ENCODE peak calls at places on chromosomes 11 and 22, in ten cellular contexts. One of them, this sample, is unnamed. For H3K4me1 and H3K9me3, the result is how much of the 10 kb centered on the place peaks cover.

GRCh38 chr11:35248558-35249323 is 109.8 kb downstream of the CD44 start:
- DNase-seq in heart right ventricle: no peak
- DNase-seq in right atrium auricular region: no peak
- DNase-seq in kidney: no peak
- DNase-seq in HAP-1: no peak
- DNase-seq in A549: no peak
- DNase-seq in testis: no peak
- DNase-seq in OCI-LY7: no peak
- DNase-seq in PC-3: no peak
- DNase-seq in transverse colon: no peak
- DNase-seq in this sample: no peak

GRCh38 chr22:17164392-17165024 is 5.4 kb upstream of the HDHD5 start:
- DNase-seq in heart right ventricle: no peak
- DNase-seq in right atrium auricular region: no peak
- DNase-seq in kidney: no peak
- DNase-seq in HAP-1: no peak
- DNase-seq in A549: peak
- DNase-seq in testis: no peak
- DNase-seq in OCI-LY7: no peak
- DNase-seq in PC-3: no peak
- DNase-seq in transverse colon: no peak
- DNase-seq in this sample: no peak

GRCh38 chr11:129023968-129024676 is 81.5 kb upstream of the TP53AIP1 start:
- DNase-seq in heart right ventricle: no peak
- DNase-seq in right atrium auricular region: no peak
- DNase-seq in kidney: peak
- DNase-seq in HAP-1: no peak
- DNase-seq in A549: no peak
- DNase-seq in testis: peak
- DNase-seq in OCI-LY7: no peak
- DNase-seq in PC-3: peak
- DNase-seq in transverse colon: peak
- DNase-seq in this sample: no peak

GRCh38 chr22:19336133-19337075 is 44.9 kb upstream of the CLTCL1 start:
- DNase-seq in heart right ventricle: no peak
- DNase-seq in right atrium auricular region: no peak
- DNase-seq in kidney: no peak
- DNase-seq in HAP-1: no peak
- DNase-seq in A549: no peak
- DNase-seq in testis: no peak
- DNase-seq in OCI-LY7: no peak
- DNase-seq in PC-3: no peak
- DNase-seq in transverse colon: peak
- DNase-seq in this sample: no peak

GRCh38 chr11:131064373-131064991 is 148.2 kb upstream of the SNX19 start:
- DNase-seq in heart right ventricle: peak
- DNase-seq in right atrium auricular region: no peak
- DNase-seq in kidney: peak
- DNase-seq in HAP-1: peak
- DNase-seq in A549: peak
- DNase-seq in testis: peak
- DNase-seq in OCI-LY7: peak
- DNase-seq in PC-3: peak
- DNase-seq in transverse colon: peak
- DNase-seq in this sample: no peak

GRCh38 chr22:24144471-24145115 is 36.7 kb upstream of the SUSD2 start:
- DNase-seq in heart right ventricle: no peak
- DNase-seq in right atrium auricular region: no peak
- DNase-seq in kidney: no peak
- DNase-seq in HAP-1: no peak
- DNase-seq in A549: no peak
- DNase-seq in testis: no peak
- DNase-seq in OCI-LY7: no peak
- DNase-seq in PC-3: no peak
- DNase-seq in transverse colon: no peak
- DNase-seq in this sample: no peak

GRCh38 chr11:67056640-67057409 is at the start of gene RHOD:
- DNase-seq in heart right ventricle: peak
- DNase-seq in right atrium auricular region: no peak
- DNase-seq in kidney: peak
- DNase-seq in HAP-1: no peak
- DNase-seq in A549: no peak
- DNase-seq in testis: peak
- DNase-seq in OCI-LY7: no peak
- DNase-seq in PC-3: peak
- DNase-seq in transverse colon: peak
- DNase-seq in this sample: no peak

GRCh38 chr11:75051043-75051442 is 45.6 kb downstream of the OR2AT4 start:
- DNase-seq in heart right ventricle: no peak
- DNase-seq in right atrium auricular region: no peak
- DNase-seq in kidney: no peak
- DNase-seq in HAP-1: no peak
- DNase-seq in A549: no peak
- DNase-seq in testis: no peak
- DNase-seq in OCI-LY7: peak
- DNase-seq in PC-3: no peak
- DNase-seq in transverse colon: no peak
- DNase-seq in this sample: no peak

GRCh38 chr11:45804806-45805304 is at the start of gene SLC35C1:
- DNase-seq in heart right ventricle: peak
- DNase-seq in right atrium auricular region: peak
- DNase-seq in kidney: peak
- DNase-seq in HAP-1: peak
- DNase-seq in A549: peak
- DNase-seq in testis: peak
- DNase-seq in OCI-LY7: peak
- DNase-seq in PC-3: peak
- DNase-seq in transverse colon: peak
- DNase-seq in this sample: peak

GRCh38 chr11:77104727-77105126 is 2.1 kb downstream of the OMP start:
- DNase-seq in heart right ventricle: no peak
- DNase-seq in right atrium auricular region: no peak
- DNase-seq in kidney: no peak
- DNase-seq in HAP-1: no peak
- DNase-seq in A549: no peak
- DNase-seq in testis: no peak
- DNase-seq in OCI-LY7: no peak
- DNase-seq in PC-3: no peak
- DNase-seq in transverse colon: no peak
- DNase-seq in this sample: no peak

GRCh38 chr11:121429556-121429955 is 22.6 kb upstream of the SORL1 start:
- DNase-seq in heart right ventricle: no peak
- DNase-seq in right atrium auricular region: no peak
- DNase-seq in kidney: no peak
- DNase-seq in HAP-1: no peak
- DNase-seq in A549: no peak
- DNase-seq in testis: no peak
- DNase-seq in OCI-LY7: peak
- DNase-seq in PC-3: no peak
- DNase-seq in transverse colon: no peak
- DNase-seq in this sample: no peak

GRCh38 chr11:12135185-12135584 is 24.8 kb downstream of the MICAL2 start:
- DNase-seq in heart right ventricle: no peak
- DNase-seq in right atrium auricular region: no peak
- DNase-seq in kidney: no peak
- DNase-seq in HAP-1: no peak
- DNase-seq in A549: no peak
- DNase-seq in testis: no peak
- DNase-seq in OCI-LY7: no peak
- DNase-seq in PC-3: no peak
- DNase-seq in transverse colon: peak
- DNase-seq in this sample: no peak

GRCh38 chr11:12134239-12134590 is 23.8 kb downstream of the MICAL2 start:
- DNase-seq in heart right ventricle: no peak
- DNase-seq in right atrium auricular region: no peak
- DNase-seq in kidney: no peak
- DNase-seq in HAP-1: no peak
- DNase-seq in A549: no peak
- DNase-seq in testis: no peak
- DNase-seq in OCI-LY7: no peak
- DNase-seq in PC-3: no peak
- DNase-seq in transverse colon: peak
- DNase-seq in this sample: no peak

GRCh38 chr11:12139144-12139881 is 28.9 kb downstream of the MICAL2 start:
- DNase-seq in heart right ventricle: no peak
- DNase-seq in right atrium auricular region: no peak
- DNase-seq in kidney: no peak
- DNase-seq in HAP-1: no peak
- DNase-seq in A549: no peak
- DNase-seq in testis: no peak
- DNase-seq in OCI-LY7: no peak
- DNase-seq in PC-3: no peak
- DNase-seq in transverse colon: no peak
- DNase-seq in this sample: no peak

GRCh38 chr11:12137938-12138731 is 27.7 kb downstream of the MICAL2 start:
- DNase-seq in heart right ventricle: no peak
- DNase-seq in right atrium auricular region: no peak
- DNase-seq in kidney: no peak
- DNase-seq in HAP-1: peak
- DNase-seq in A549: no peak
- DNase-seq in testis: no peak
- DNase-seq in OCI-LY7: no peak
- DNase-seq in PC-3: no peak
- DNase-seq in transverse colon: peak
- DNase-seq in this sample: no peak

DNA sequence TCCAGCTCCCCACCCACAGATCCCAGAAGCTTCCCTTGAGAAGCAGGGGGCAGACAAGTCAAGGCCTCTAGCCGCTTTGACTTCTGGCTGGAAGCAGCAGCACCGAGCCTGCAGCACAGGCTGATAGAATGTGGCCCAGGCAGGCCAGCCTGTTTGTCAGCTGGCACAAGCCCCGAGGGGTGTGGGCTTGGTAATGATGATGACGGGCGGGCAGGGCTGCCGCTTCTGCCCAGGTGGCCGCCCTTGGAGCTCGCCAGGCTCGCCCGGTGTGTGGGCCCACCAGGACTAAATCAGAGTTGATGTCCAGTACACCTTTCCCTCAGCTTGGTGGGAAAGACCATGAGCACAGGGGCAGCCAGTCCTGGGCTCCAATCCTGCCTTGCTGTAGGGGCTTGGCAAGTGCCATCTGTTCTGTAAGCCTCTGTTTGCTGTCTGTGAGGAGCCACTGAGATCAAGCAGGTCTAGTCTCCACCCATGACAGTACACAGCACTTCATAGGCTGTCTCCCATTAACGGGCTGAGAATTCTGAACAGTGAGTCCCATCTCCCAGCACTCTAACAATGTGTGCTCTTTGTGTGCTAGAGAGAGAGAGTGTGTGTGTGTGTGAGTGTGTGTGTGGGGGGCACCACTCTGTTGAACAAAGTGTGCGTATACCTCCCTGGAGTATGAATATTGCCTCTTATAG is 26.8 kb downstream of the MICAL2 start:
- DNase-seq in heart right ventricle: no peak
- DNase-seq in right atrium auricular region: no peak
- DNase-seq in kidney: no peak
- DNase-seq in HAP-1: no peak
- DNase-seq in A549: no peak
- DNase-seq in testis: no peak
- DNase-seq in OCI-LY7: no peak
- DNase-seq in PC-3: no peak
- DNase-seq in transverse colon: peak
- DNase-seq in this sample: no peak
- H3K4me1 ChIP-seq in heart right ventricle: under half
- H3K4me1 ChIP-seq in right atrium auricular region: under half
- H3K4me1 ChIP-seq in kidney: under half
- H3K4me1 ChIP-seq in HAP-1: under half
- H3K4me1 ChIP-seq in A549: under half
- H3K4me1 ChIP-seq in testis: half or more
- H3K4me1 ChIP-seq in OCI-LY7: under half
- H3K4me1 ChIP-seq in PC-3: under half
- H3K4me1 ChIP-seq in transverse colon: half or more
- H3K4me1 ChIP-seq in this sample: under half

GRCh38 chr22:11066458-11067285 is 4461.3 kb upstream of the OR11H1 start:
- DNase-seq in heart right ventricle: no peak
- DNase-seq in right atrium auricular region: peak
- DNase-seq in kidney: peak
- DNase-seq in HAP-1: no peak
- DNase-seq in A549: no peak
- DNase-seq in testis: no peak
- DNase-seq in OCI-LY7: no peak
- DNase-seq in PC-3: no peak
- DNase-seq in transverse colon: no peak
- DNase-seq in this sample: no peak
- H3K9me3 ChIP-seq in heart right ventricle: under half
- H3K9me3 ChIP-seq in right atrium auricular region: under half
- H3K9me3 ChIP-seq in kidney: under half
- H3K9me3 ChIP-seq in HAP-1: under half
- H3K9me3 ChIP-seq in A549: under half
- H3K9me3 ChIP-seq in testis: under half
- H3K9me3 ChIP-seq in OCI-LY7: under half
- H3K9me3 ChIP-seq in PC-3: under half
- H3K9me3 ChIP-seq in transverse colon: under half
- H3K9me3 ChIP-seq in this sample: under half

DNA sequence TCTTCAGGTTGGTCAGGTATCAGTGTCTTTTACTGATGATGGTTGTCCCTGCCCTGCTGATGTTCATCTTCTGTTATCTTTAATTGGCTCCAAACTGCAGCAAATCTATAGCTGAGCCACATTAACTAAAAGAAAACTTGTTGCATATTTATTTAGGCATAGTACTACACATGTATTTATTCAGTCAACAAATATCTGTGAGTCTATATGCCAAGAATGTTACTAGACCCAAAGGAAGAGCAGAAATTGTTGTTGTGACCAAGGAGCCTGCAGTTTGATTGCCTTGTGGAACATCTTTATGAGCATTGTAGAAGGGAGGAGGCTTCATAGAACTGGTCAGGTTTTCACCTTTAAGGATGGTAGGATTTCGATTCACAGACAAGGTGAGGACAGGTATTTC is 10.1 kb downstream of the BMAL1 start:
- DNase-seq in heart right ventricle: no peak
- DNase-seq in right atrium auricular region: no peak
- DNase-seq in kidney: no peak
- DNase-seq in HAP-1: no peak
- DNase-seq in A549: no peak
- DNase-seq in testis: no peak
- DNase-seq in OCI-LY7: no peak
- DNase-seq in PC-3: peak
- DNase-seq in transverse colon: no peak
- DNase-seq in this sample: no peak
- H3K4me1 ChIP-seq in heart right ventricle: under half
- H3K4me1 ChIP-seq in right atrium auricular region: under half
- H3K4me1 ChIP-seq in kidney: under half
- H3K4me1 ChIP-seq in HAP-1: under half
- H3K4me1 ChIP-seq in A549: under half
- H3K4me1 ChIP-seq in testis: under half
- H3K4me1 ChIP-seq in OCI-LY7: under half
- H3K4me1 ChIP-seq in PC-3: under half
- H3K4me1 ChIP-seq in transverse colon: under half
- H3K4me1 ChIP-seq in this sample: under half

DNA sequence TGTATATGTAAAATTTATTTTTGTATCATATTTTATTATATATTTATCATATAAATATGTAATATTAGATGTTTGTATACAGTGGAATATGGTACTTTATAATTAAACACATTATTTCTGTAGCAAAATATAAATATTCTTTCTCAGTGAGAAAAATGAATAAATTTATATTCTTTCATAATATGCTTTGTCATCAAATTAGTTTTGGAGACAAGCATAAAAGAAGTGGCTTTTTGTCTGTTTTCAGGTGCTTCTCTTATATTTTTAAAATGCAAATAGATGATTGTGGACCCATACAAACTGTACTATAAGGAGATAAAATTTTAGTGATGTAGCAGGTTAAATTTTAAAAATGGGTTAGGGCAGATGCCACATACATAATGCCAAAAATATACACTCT is 222.4 kb upstream of the CNTN5 start:
- DNase-seq in heart right ventricle: no peak
- DNase-seq in right atrium auricular region: no peak
- DNase-seq in kidney: no peak
- DNase-seq in HAP-1: no peak
- DNase-seq in A549: no peak
- DNase-seq in testis: no peak
- DNase-seq in OCI-LY7: no peak
- DNase-seq in PC-3: no peak
- DNase-seq in transverse colon: no peak
- DNase-seq in this sample: no peak
- H3K9me3 ChIP-seq in heart right ventricle: under half
- H3K9me3 ChIP-seq in right atrium auricular region: under half
- H3K9me3 ChIP-seq in kidney: under half
- H3K9me3 ChIP-seq in HAP-1: under half
- H3K9me3 ChIP-seq in A549: under half
- H3K9me3 ChIP-seq in testis: under half
- H3K9me3 ChIP-seq in OCI-LY7: under half
- H3K9me3 ChIP-seq in PC-3: under half
- H3K9me3 ChIP-seq in transverse colon: under half
- H3K9me3 ChIP-seq in this sample: under half